ENCODE peak calls at places on chromosome 22, in ten cellular contexts. One of them, this sample, is unnamed.

GRCh38 chr22:30561402-30562154 is 12.9 kb downstream of the GAL3ST1 start:
- DNase-seq in fibroblast of the aortic adventitia: no peak
- DNase-seq in amniotic stem cell: no peak
- DNase-seq in NCI-H187: no peak
- DNase-seq in CD8-positive, alpha-beta memory T cell: no peak
- DNase-seq in activated CD4-positive, alpha-beta T cell treated with anti-CD3 and anti-CD28 coated beads, Interleukin-2, amount 50 U/mL, for 1 hour: no peak
- DNase-seq in astrocyte of the spinal cord: no peak
- DNase-seq in DMS153: no peak
- DNase-seq in NCI-H1092 treated with DMSO at 0.1 percent for 48 hours: no peak
- DNase-seq in stimulated activated CD4-positive, alpha-beta T cell treated with anti-CD3 and anti-CD28 coated beads, Interleukin-1b, Interleukin-23, amount 100 ng/mL, for 24 hours: no peak
- DNase-seq in this sample: no peak

GRCh38 chr22:35354068-35354467 is 26.8 kb upstream of the HMOX1 start:
- DNase-seq in activated CD4-positive, alpha-beta T cell treated with anti-CD3 and anti-CD28 coated beads, Interleukin-2, amount 50 U/mL, for 1 hour: no peak
- DNase-seq in CD8-positive, alpha-beta memory T cell: no peak
- DNase-seq in fibroblast of the aortic adventitia: no peak
- DNase-seq in NCI-H1092 treated with DMSO at 0.1 percent for 48 hours: no peak
- DNase-seq in astrocyte of the spinal cord: no peak
- DNase-seq in DMS153: no peak
- DNase-seq in stimulated activated CD4-positive, alpha-beta T cell treated with anti-CD3 and anti-CD28 coated beads, Interleukin-1b, Interleukin-23, amount 100 ng/mL, for 24 hours: no peak
- DNase-seq in NCI-H187: no peak
- DNase-seq in amniotic stem cell: no peak
- DNase-seq in this sample: no peak

GRCh38 chr22:33921576-33922181 is 1.4 kb upstream of the LARGE1 start:
- DNase-seq in activated CD4-positive, alpha-beta T cell treated with anti-CD3 and anti-CD28 coated beads, Interleukin-2, amount 50 U/mL, for 1 hour: no peak
- DNase-seq in NCI-H187: no peak
- DNase-seq in DMS153: peak; percentile 37
- DNase-seq in fibroblast of the aortic adventitia: peak; percentile 59
- DNase-seq in astrocyte of the spinal cord: peak; percentile 45
- DNase-seq in CD8-positive, alpha-beta memory T cell: no peak
- DNase-seq in amniotic stem cell: peak; percentile 53
- DNase-seq in stimulated activated CD4-positive, alpha-beta T cell treated with anti-CD3 and anti-CD28 coated beads, Interleukin-1b, Interleukin-23, amount 100 ng/mL, for 24 hours: no peak
- DNase-seq in NCI-H1092 treated with DMSO at 0.1 percent for 48 hours: peak; percentile 85
- DNase-seq in this sample: no peak

GRCh38 chr22:37894939-37895670 is 11.0 kb upstream of the MICALL1 start:
- DNase-seq in NCI-H1092 treated with DMSO at 0.1 percent for 48 hours: no peak
- DNase-seq in astrocyte of the spinal cord: no peak
- DNase-seq in CD8-positive, alpha-beta memory T cell: no peak
- DNase-seq in fibroblast of the aortic adventitia: no peak
- DNase-seq in stimulated activated CD4-positive, alpha-beta T cell treated with anti-CD3 and anti-CD28 coated beads, Interleukin-1b, Interleukin-23, amount 100 ng/mL, for 24 hours: no peak
- DNase-seq in DMS153: no peak
- DNase-seq in NCI-H187: no peak
- DNase-seq in amniotic stem cell: no peak
- DNase-seq in activated CD4-positive, alpha-beta T cell treated with anti-CD3 and anti-CD28 coated beads, Interleukin-2, amount 50 U/mL, for 1 hour: no peak
- DNase-seq in this sample: no peak

GRCh38 chr22:20946080-20946986 is 20.7 kb upstream of the AIFM3 start:
- DNase-seq in CD8-positive, alpha-beta memory T cell: no peak
- DNase-seq in NCI-H1092 treated with DMSO at 0.1 percent for 48 hours: no peak
- DNase-seq in NCI-H187: no peak
- DNase-seq in activated CD4-positive, alpha-beta T cell treated with anti-CD3 and anti-CD28 coated beads, Interleukin-2, amount 50 U/mL, for 1 hour: no peak
- DNase-seq in amniotic stem cell: no peak
- DNase-seq in DMS153: no peak
- DNase-seq in astrocyte of the spinal cord: peak; percentile 24
- DNase-seq in stimulated activated CD4-positive, alpha-beta T cell treated with anti-CD3 and anti-CD28 coated beads, Interleukin-1b, Interleukin-23, amount 100 ng/mL, for 24 hours: no peak
- DNase-seq in fibroblast of the aortic adventitia: peak; percentile 11
- DNase-seq in this sample: peak; percentile 56

GRCh38 chr22:25051983-25052710 is 99.6 kb downstream of the KIAA1671 start:
- DNase-seq in NCI-H1092 treated with DMSO at 0.1 percent for 48 hours: peak; percentile 84
- DNase-seq in stimulated activated CD4-positive, alpha-beta T cell treated with anti-CD3 and anti-CD28 coated beads, Interleukin-1b, Interleukin-23, amount 100 ng/mL, for 24 hours: no peak
- DNase-seq in NCI-H187: no peak
- DNase-seq in DMS153: peak; percentile 48
- DNase-seq in amniotic stem cell: no peak
- DNase-seq in activated CD4-positive, alpha-beta T cell treated with anti-CD3 and anti-CD28 coated beads, Interleukin-2, amount 50 U/mL, for 1 hour: no peak
- DNase-seq in fibroblast of the aortic adventitia: no peak
- DNase-seq in astrocyte of the spinal cord: no peak
- DNase-seq in CD8-positive, alpha-beta memory T cell: no peak
- DNase-seq in this sample: no peak

GRCh38 chr22:17162731-17163130 is 3.7 kb upstream of the HDHD5 start:
- DNase-seq in fibroblast of the aortic adventitia: no peak
- DNase-seq in astrocyte of the spinal cord: no peak
- DNase-seq in DMS153: no peak
- DNase-seq in CD8-positive, alpha-beta memory T cell: no peak
- DNase-seq in stimulated activated CD4-positive, alpha-beta T cell treated with anti-CD3 and anti-CD28 coated beads, Interleukin-1b, Interleukin-23, amount 100 ng/mL, for 24 hours: no peak
- DNase-seq in activated CD4-positive, alpha-beta T cell treated with anti-CD3 and anti-CD28 coated beads, Interleukin-2, amount 50 U/mL, for 1 hour: no peak
- DNase-seq in NCI-H187: no peak
- DNase-seq in NCI-H1092 treated with DMSO at 0.1 percent for 48 hours: no peak
- DNase-seq in amniotic stem cell: no peak
- DNase-seq in this sample: no peak

GRCh38 chr22:28180804-28181203 is 261.7 kb upstream of the PITPNB start:
- DNase-seq in NCI-H187: no peak
- DNase-seq in NCI-H1092 treated with DMSO at 0.1 percent for 48 hours: no peak
- DNase-seq in activated CD4-positive, alpha-beta T cell treated with anti-CD3 and anti-CD28 coated beads, Interleukin-2, amount 50 U/mL, for 1 hour: no peak
- DNase-seq in CD8-positive, alpha-beta memory T cell: no peak
- DNase-seq in astrocyte of the spinal cord: no peak
- DNase-seq in fibroblast of the aortic adventitia: peak; percentile 8
- DNase-seq in DMS153: no peak
- DNase-seq in amniotic stem cell: no peak
- DNase-seq in stimulated activated CD4-positive, alpha-beta T cell treated with anti-CD3 and anti-CD28 coated beads, Interleukin-1b, Interleukin-23, amount 100 ng/mL, for 24 hours: no peak
- DNase-seq in this sample: no peak

GRCh38 chr22:37329239-37330140 is 47.2 kb downstream of the CYTH4 start:
- DNase-seq in NCI-H187: no peak
- DNase-seq in fibroblast of the aortic adventitia: no peak
- DNase-seq in NCI-H1092 treated with DMSO at 0.1 percent for 48 hours: no peak
- DNase-seq in stimulated activated CD4-positive, alpha-beta T cell treated with anti-CD3 and anti-CD28 coated beads, Interleukin-1b, Interleukin-23, amount 100 ng/mL, for 24 hours: no peak
- DNase-seq in CD8-positive, alpha-beta memory T cell: no peak
- DNase-seq in amniotic stem cell: no peak
- DNase-seq in DMS153: no peak
- DNase-seq in astrocyte of the spinal cord: no peak
- DNase-seq in activated CD4-positive, alpha-beta T cell treated with anti-CD3 and anti-CD28 coated beads, Interleukin-2, amount 50 U/mL, for 1 hour: no peak
- DNase-seq in this sample: peak; percentile 19

GRCh38 chr22:41828516-41828915 is 4.4 kb upstream of the SREBF2 start:
- DNase-seq in DMS153: peak; percentile 83
- DNase-seq in amniotic stem cell: no peak
- DNase-seq in NCI-H187: no peak
- DNase-seq in CD8-positive, alpha-beta memory T cell: no peak
- DNase-seq in NCI-H1092 treated with DMSO at 0.1 percent for 48 hours: peak; percentile 41
- DNase-seq in activated CD4-positive, alpha-beta T cell treated with anti-CD3 and anti-CD28 coated beads, Interleukin-2, amount 50 U/mL, for 1 hour: no peak
- DNase-seq in astrocyte of the spinal cord: no peak
- DNase-seq in stimulated activated CD4-positive, alpha-beta T cell treated with anti-CD3 and anti-CD28 coated beads, Interleukin-1b, Interleukin-23, amount 100 ng/mL, for 24 hours: no peak
- DNase-seq in fibroblast of the aortic adventitia: no peak
- DNase-seq in this sample: no peak

GRCh38 chr22:40720538-40721256 is 41.4 kb downstream of the MCHR1 start:
- DNase-seq in astrocyte of the spinal cord: peak; percentile 18
- DNase-seq in NCI-H1092 treated with DMSO at 0.1 percent for 48 hours: no peak
- DNase-seq in activated CD4-positive, alpha-beta T cell treated with anti-CD3 and anti-CD28 coated beads, Interleukin-2, amount 50 U/mL, for 1 hour: no peak
- DNase-seq in amniotic stem cell: no peak
- DNase-seq in NCI-H187: no peak
- DNase-seq in CD8-positive, alpha-beta memory T cell: no peak
- DNase-seq in DMS153: peak; percentile 54
- DNase-seq in fibroblast of the aortic adventitia: peak; percentile 16
- DNase-seq in stimulated activated CD4-positive, alpha-beta T cell treated with anti-CD3 and anti-CD28 coated beads, Interleukin-1b, Interleukin-23, amount 100 ng/mL, for 24 hours: no peak
- DNase-seq in this sample: no peak

GRCh38 chr22:26904483-26904882 is 247.1 kb downstream of the MIAT start:
- DNase-seq in stimulated activated CD4-positive, alpha-beta T cell treated with anti-CD3 and anti-CD28 coated beads, Interleukin-1b, Interleukin-23, amount 100 ng/mL, for 24 hours: no peak
- DNase-seq in CD8-positive, alpha-beta memory T cell: no peak
- DNase-seq in astrocyte of the spinal cord: no peak
- DNase-seq in NCI-H187: no peak
- DNase-seq in DMS153: no peak
- DNase-seq in activated CD4-positive, alpha-beta T cell treated with anti-CD3 and anti-CD28 coated beads, Interleukin-2, amount 50 U/mL, for 1 hour: no peak
- DNase-seq in fibroblast of the aortic adventitia: no peak
- DNase-seq in amniotic stem cell: no peak
- DNase-seq in NCI-H1092 treated with DMSO at 0.1 percent for 48 hours: no peak
- DNase-seq in this sample: no peak

GRCh38 chr22:46576556-46577351 is 39.3 kb upstream of the CELSR1 start:
- DNase-seq in CD8-positive, alpha-beta memory T cell: peak; percentile 67
- DNase-seq in DMS153: no peak
- DNase-seq in fibroblast of the aortic adventitia: peak; percentile 26
- DNase-seq in stimulated activated CD4-positive, alpha-beta T cell treated with anti-CD3 and anti-CD28 coated beads, Interleukin-1b, Interleukin-23, amount 100 ng/mL, for 24 hours: no peak
- DNase-seq in amniotic stem cell: peak; percentile 28
- DNase-seq in astrocyte of the spinal cord: no peak
- DNase-seq in activated CD4-positive, alpha-beta T cell treated with anti-CD3 and anti-CD28 coated beads, Interleukin-2, amount 50 U/mL, for 1 hour: peak; percentile 58
- DNase-seq in NCI-H187: no peak
- DNase-seq in NCI-H1092 treated with DMSO at 0.1 percent for 48 hours: no peak
- DNase-seq in this sample: no peak

GRCh38 chr22:20469110-20469855 is 26.3 kb downstream of the KLHL22 start:
- DNase-seq in amniotic stem cell: no peak
- DNase-seq in stimulated activated CD4-positive, alpha-beta T cell treated with anti-CD3 and anti-CD28 coated beads, Interleukin-1b, Interleukin-23, amount 100 ng/mL, for 24 hours: no peak
- DNase-seq in NCI-H1092 treated with DMSO at 0.1 percent for 48 hours: no peak
- DNase-seq in DMS153: no peak
- DNase-seq in NCI-H187: no peak
- DNase-seq in CD8-positive, alpha-beta memory T cell: no peak
- DNase-seq in astrocyte of the spinal cord: no peak
- DNase-seq in fibroblast of the aortic adventitia: no peak
- DNase-seq in activated CD4-positive, alpha-beta T cell treated with anti-CD3 and anti-CD28 coated beads, Interleukin-2, amount 50 U/mL, for 1 hour: no peak
- DNase-seq in this sample: no peak

GRCh38 chr22:40415531-40416266 is 45.3 kb downstream of the SGSM3 start:
- DNase-seq in astrocyte of the spinal cord: no peak
- DNase-seq in fibroblast of the aortic adventitia: no peak
- DNase-seq in stimulated activated CD4-positive, alpha-beta T cell treated with anti-CD3 and anti-CD28 coated beads, Interleukin-1b, Interleukin-23, amount 100 ng/mL, for 24 hours: no peak
- DNase-seq in activated CD4-positive, alpha-beta T cell treated with anti-CD3 and anti-CD28 coated beads, Interleukin-2, amount 50 U/mL, for 1 hour: no peak
- DNase-seq in NCI-H1092 treated with DMSO at 0.1 percent for 48 hours: no peak
- DNase-seq in amniotic stem cell: no peak
- DNase-seq in CD8-positive, alpha-beta memory T cell: no peak
- DNase-seq in DMS153: no peak
- DNase-seq in NCI-H187: no peak
- DNase-seq in this sample: no peak

GRCh38 chr22:26414347-26414746 is 14.7 kb upstream of the ASPHD2 start:
- DNase-seq in activated CD4-positive, alpha-beta T cell treated with anti-CD3 and anti-CD28 coated beads, Interleukin-2, amount 50 U/mL, for 1 hour: no peak
- DNase-seq in NCI-H1092 treated with DMSO at 0.1 percent for 48 hours: no peak
- DNase-seq in amniotic stem cell: no peak
- DNase-seq in fibroblast of the aortic adventitia: no peak
- DNase-seq in astrocyte of the spinal cord: no peak
- DNase-seq in DMS153: no peak
- DNase-seq in NCI-H187: no peak
- DNase-seq in CD8-positive, alpha-beta memory T cell: no peak
- DNase-seq in stimulated activated CD4-positive, alpha-beta T cell treated with anti-CD3 and anti-CD28 coated beads, Interleukin-1b, Interleukin-23, amount 100 ng/mL, for 24 hours: no peak
- DNase-seq in this sample: no peak

GRCh38 chr22:21951931-21952465 is 650 bp downstream of the PPM1F start:
- DNase-seq in NCI-H187: no peak
- DNase-seq in amniotic stem cell: no peak
- DNase-seq in stimulated activated CD4-positive, alpha-beta T cell treated with anti-CD3 and anti-CD28 coated beads, Interleukin-1b, Interleukin-23, amount 100 ng/mL, for 24 hours: no peak
- DNase-seq in activated CD4-positive, alpha-beta T cell treated with anti-CD3 and anti-CD28 coated beads, Interleukin-2, amount 50 U/mL, for 1 hour: peak; percentile 5
- DNase-seq in fibroblast of the aortic adventitia: peak; percentile 36
- DNase-seq in CD8-positive, alpha-beta memory T cell: no peak
- DNase-seq in astrocyte of the spinal cord: peak; percentile 48
- DNase-seq in DMS153: no peak
- DNase-seq in NCI-H1092 treated with DMSO at 0.1 percent for 48 hours: peak; percentile 20
- DNase-seq in this sample: no peak

GRCh38 chr22:36860017-36860416 is 789 bp upstream of the NCF4 start:
- DNase-seq in stimulated activated CD4-positive, alpha-beta T cell treated with anti-CD3 and anti-CD28 coated beads, Interleukin-1b, Interleukin-23, amount 100 ng/mL, for 24 hours: no peak
- DNase-seq in DMS153: peak; percentile 12
- DNase-seq in activated CD4-positive, alpha-beta T cell treated with anti-CD3 and anti-CD28 coated beads, Interleukin-2, amount 50 U/mL, for 1 hour: no peak
- DNase-seq in astrocyte of the spinal cord: no peak
- DNase-seq in amniotic stem cell: no peak
- DNase-seq in CD8-positive, alpha-beta memory T cell: no peak
- DNase-seq in NCI-H1092 treated with DMSO at 0.1 percent for 48 hours: no peak
- DNase-seq in NCI-H187: no peak
- DNase-seq in fibroblast of the aortic adventitia: no peak
- DNase-seq in this sample: no peak

GRCh38 chr22:24178502-24179440 is 2.5 kb upstream of the SUSD2 start:
- DNase-seq in CD8-positive, alpha-beta memory T cell: no peak
- DNase-seq in astrocyte of the spinal cord: no peak
- DNase-seq in stimulated activated CD4-positive, alpha-beta T cell treated with anti-CD3 and anti-CD28 coated beads, Interleukin-1b, Interleukin-23, amount 100 ng/mL, for 24 hours: no peak
- DNase-seq in NCI-H1092 treated with DMSO at 0.1 percent for 48 hours: peak; percentile 78
- DNase-seq in activated CD4-positive, alpha-beta T cell treated with anti-CD3 and anti-CD28 coated beads, Interleukin-2, amount 50 U/mL, for 1 hour: no peak
- DNase-seq in NCI-H187: no peak
- DNase-seq in DMS153: no peak
- DNase-seq in amniotic stem cell: no peak
- DNase-seq in fibroblast of the aortic adventitia: no peak
- DNase-seq in this sample: no peak

GRCh38 chr22:31969789-31970489 is 25.6 kb downstream of the YWHAH start:
- DNase-seq in CD8-positive, alpha-beta memory T cell: peak; percentile 53
- DNase-seq in amniotic stem cell: peak; percentile 38
- DNase-seq in DMS153: peak; percentile 77
- DNase-seq in NCI-H187: peak; percentile 59
- DNase-seq in NCI-H1092 treated with DMSO at 0.1 percent for 48 hours: peak; percentile 66
- DNase-seq in activated CD4-positive, alpha-beta T cell treated with anti-CD3 and anti-CD28 coated beads, Interleukin-2, amount 50 U/mL, for 1 hour: peak; percentile 63
- DNase-seq in stimulated activated CD4-positive, alpha-beta T cell treated with anti-CD3 and anti-CD28 coated beads, Interleukin-1b, Interleukin-23, amount 100 ng/mL, for 24 hours: peak; percentile 32
- DNase-seq in fibroblast of the aortic adventitia: peak; percentile 71
- DNase-seq in astrocyte of the spinal cord: peak; percentile 62
- DNase-seq in this sample: no peak

GRCh38 chr22:43109921-43110443 is 568 bp upstream of the BIK start:
- DNase-seq in NCI-H187: no peak
- DNase-seq in NCI-H1092 treated with DMSO at 0.1 percent for 48 hours: no peak
- DNase-seq in DMS153: no peak
- DNase-seq in CD8-positive, alpha-beta memory T cell: no peak
- DNase-seq in fibroblast of the aortic adventitia: no peak
- DNase-seq in astrocyte of the spinal cord: no peak
- DNase-seq in stimulated activated CD4-positive, alpha-beta T cell treated with anti-CD3 and anti-CD28 coated beads, Interleukin-1b, Interleukin-23, amount 100 ng/mL, for 24 hours: no peak
- DNase-seq in amniotic stem cell: no peak
- DNase-seq in activated CD4-positive, alpha-beta T cell treated with anti-CD3 and anti-CD28 coated beads, Interleukin-2, amount 50 U/mL, for 1 hour: no peak
- DNase-seq in this sample: no peak

GRCh38 chr22:31080848-31081649 is at the start of gene SMTN:
- DNase-seq in stimulated activated CD4-positive, alpha-beta T cell treated with anti-CD3 and anti-CD28 coated beads, Interleukin-1b, Interleukin-23, amount 100 ng/mL, for 24 hours: peak; percentile 75
- DNase-seq in astrocyte of the spinal cord: peak; percentile 91
- DNase-seq in CD8-positive, alpha-beta memory T cell: peak; percentile 84
- DNase-seq in activated CD4-positive, alpha-beta T cell treated with anti-CD3 and anti-CD28 coated beads, Interleukin-2, amount 50 U/mL, for 1 hour: peak; percentile 86
- DNase-seq in amniotic stem cell: peak; percentile 79
- DNase-seq in NCI-H1092 treated with DMSO at 0.1 percent for 48 hours: peak; percentile 87
- DNase-seq in NCI-H187: peak; percentile 66
- DNase-seq in DMS153: peak; percentile 78
- DNase-seq in fibroblast of the aortic adventitia: peak; percentile 83
- DNase-seq in this sample: peak; percentile 67

GRCh38 chr22:48660104-48660794 is 1167.4 kb downstream of the BRD1 start:
- DNase-seq in NCI-H187: no peak
- DNase-seq in astrocyte of the spinal cord: no peak
- DNase-seq in stimulated activated CD4-positive, alpha-beta T cell treated with anti-CD3 and anti-CD28 coated beads, Interleukin-1b, Interleukin-23, amount 100 ng/mL, for 24 hours: no peak
- DNase-seq in NCI-H1092 treated with DMSO at 0.1 percent for 48 hours: no peak
- DNase-seq in fibroblast of the aortic adventitia: no peak
- DNase-seq in amniotic stem cell: no peak
- DNase-seq in activated CD4-positive, alpha-beta T cell treated with anti-CD3 and anti-CD28 coated beads, Interleukin-2, amount 50 U/mL, for 1 hour: no peak
- DNase-seq in CD8-positive, alpha-beta memory T cell: no peak
- DNase-seq in DMS153: no peak
- DNase-seq in this sample: no peak

GRCh38 chr22:31150615-31151014 is 9.4 kb upstream of the RNF185 start:
- DNase-seq in astrocyte of the spinal cord: no peak
- DNase-seq in activated CD4-positive, alpha-beta T cell treated with anti-CD3 and anti-CD28 coated beads, Interleukin-2, amount 50 U/mL, for 1 hour: no peak
- DNase-seq in NCI-H187: no peak
- DNase-seq in CD8-positive, alpha-beta memory T cell: no peak
- DNase-seq in stimulated activated CD4-positive, alpha-beta T cell treated with anti-CD3 and anti-CD28 coated beads, Interleukin-1b, Interleukin-23, amount 100 ng/mL, for 24 hours: no peak
- DNase-seq in amniotic stem cell: no peak
- DNase-seq in fibroblast of the aortic adventitia: no peak
- DNase-seq in DMS153: no peak
- DNase-seq in NCI-H1092 treated with DMSO at 0.1 percent for 48 hours: no peak
- DNase-seq in this sample: no peak

GRCh38 chr22:22667966-22668880 is 23.8 kb downstream of the GGTLC2 start:
- DNase-seq in astrocyte of the spinal cord: no peak
- DNase-seq in amniotic stem cell: no peak
- DNase-seq in CD8-positive, alpha-beta memory T cell: no peak
- DNase-seq in stimulated activated CD4-positive, alpha-beta T cell treated with anti-CD3 and anti-CD28 coated beads, Interleukin-1b, Interleukin-23, amount 100 ng/mL, for 24 hours: no peak
- DNase-seq in DMS153: no peak
- DNase-seq in NCI-H1092 treated with DMSO at 0.1 percent for 48 hours: no peak
- DNase-seq in fibroblast of the aortic adventitia: no peak
- DNase-seq in activated CD4-positive, alpha-beta T cell treated with anti-CD3 and anti-CD28 coated beads, Interleukin-2, amount 50 U/mL, for 1 hour: no peak
- DNase-seq in NCI-H187: no peak
- DNase-seq in this sample: no peak

GRCh38 chr22:25380141-25380747 is 160.8 kb downstream of the CRYBB2 start:
- DNase-seq in stimulated activated CD4-positive, alpha-beta T cell treated with anti-CD3 and anti-CD28 coated beads, Interleukin-1b, Interleukin-23, amount 100 ng/mL, for 24 hours: no peak
- DNase-seq in amniotic stem cell: no peak
- DNase-seq in activated CD4-positive, alpha-beta T cell treated with anti-CD3 and anti-CD28 coated beads, Interleukin-2, amount 50 U/mL, for 1 hour: no peak
- DNase-seq in NCI-H187: no peak
- DNase-seq in astrocyte of the spinal cord: no peak
- DNase-seq in CD8-positive, alpha-beta memory T cell: no peak
- DNase-seq in NCI-H1092 treated with DMSO at 0.1 percent for 48 hours: no peak
- DNase-seq in fibroblast of the aortic adventitia: no peak
- DNase-seq in DMS153: no peak
- DNase-seq in this sample: no peak

GRCh38 chr22:48948575-48949170 is 879.0 kb downstream of the BRD1 start:
- DNase-seq in NCI-H1092 treated with DMSO at 0.1 percent for 48 hours: no peak
- DNase-seq in fibroblast of the aortic adventitia: no peak
- DNase-seq in amniotic stem cell: no peak
- DNase-seq in NCI-H187: no peak
- DNase-seq in activated CD4-positive, alpha-beta T cell treated with anti-CD3 and anti-CD28 coated beads, Interleukin-2, amount 50 U/mL, for 1 hour: no peak
- DNase-seq in stimulated activated CD4-positive, alpha-beta T cell treated with anti-CD3 and anti-CD28 coated beads, Interleukin-1b, Interleukin-23, amount 100 ng/mL, for 24 hours: no peak
- DNase-seq in DMS153: no peak
- DNase-seq in astrocyte of the spinal cord: no peak
- DNase-seq in CD8-positive, alpha-beta memory T cell: no peak
- DNase-seq in this sample: no peak